ENCODE peak calls at places on chromosome 17, in ten cellular contexts. One of them, this sample, is unnamed.

GRCh38 chr17:37833237-37833859 is 88.5 kb upstream of the HNF1B start:
- DNase-seq in AG10803: no peak
- DNase-seq in NCI-H2227 treated with DMSO at 0.1 percent for 48 hours: no peak
- DNase-seq in HTR-8/SVneo: no peak
- DNase-seq in colonic mucosa: no peak
- DNase-seq in EL: no peak
- DNase-seq in foreskin fibroblast: no peak
- DNase-seq in activated T-cell treated with anti-CD3 and anti-CD28 coated beads for 1 hour: no peak
- DNase-seq in esophagus squamous epithelium: no peak
- DNase-seq in dermis microvascular lymphatic vessel endothelial cell: no peak
- DNase-seq in this sample: no peak

GRCh38 chr17:82089723-82090548 is 8.1 kb downstream of the FASN start:
- DNase-seq in AG10803: no peak
- DNase-seq in EL: no peak
- DNase-seq in NCI-H2227 treated with DMSO at 0.1 percent for 48 hours: no peak
- DNase-seq in dermis microvascular lymphatic vessel endothelial cell: no peak
- DNase-seq in foreskin fibroblast: no peak
- DNase-seq in HTR-8/SVneo: no peak
- DNase-seq in activated T-cell treated with anti-CD3 and anti-CD28 coated beads for 1 hour: no peak
- DNase-seq in colonic mucosa: no peak
- DNase-seq in esophagus squamous epithelium: no peak
- DNase-seq in this sample: no peak

GRCh38 chr17:82400206-82400605 is 17.9 kb upstream of the HEXD start:
- DNase-seq in foreskin fibroblast: no peak
- DNase-seq in colonic mucosa: no peak
- DNase-seq in AG10803: peak
- DNase-seq in activated T-cell treated with anti-CD3 and anti-CD28 coated beads for 1 hour: no peak
- DNase-seq in NCI-H2227 treated with DMSO at 0.1 percent for 48 hours: no peak
- DNase-seq in EL: no peak
- DNase-seq in HTR-8/SVneo: no peak
- DNase-seq in esophagus squamous epithelium: no peak
- DNase-seq in dermis microvascular lymphatic vessel endothelial cell: no peak
- DNase-seq in this sample: no peak

GRCh38 chr17:61543786-61544415 is 47.1 kb downstream of the NACA2 start:
- DNase-seq in NCI-H2227 treated with DMSO at 0.1 percent for 48 hours: no peak
- DNase-seq in foreskin fibroblast: no peak
- DNase-seq in activated T-cell treated with anti-CD3 and anti-CD28 coated beads for 1 hour: no peak
- DNase-seq in colonic mucosa: no peak
- DNase-seq in esophagus squamous epithelium: no peak
- DNase-seq in EL: no peak
- DNase-seq in dermis microvascular lymphatic vessel endothelial cell: no peak
- DNase-seq in HTR-8/SVneo: no peak
- DNase-seq in AG10803: no peak
- DNase-seq in this sample: no peak

GRCh38 chr17:34312080-34312479 is 7.2 kb upstream of the CCL8 start:
- DNase-seq in dermis microvascular lymphatic vessel endothelial cell: no peak
- DNase-seq in NCI-H2227 treated with DMSO at 0.1 percent for 48 hours: no peak
- DNase-seq in AG10803: peak
- DNase-seq in EL: peak
- DNase-seq in colonic mucosa: no peak
- DNase-seq in activated T-cell treated with anti-CD3 and anti-CD28 coated beads for 1 hour: no peak
- DNase-seq in HTR-8/SVneo: no peak
- DNase-seq in foreskin fibroblast: peak
- DNase-seq in esophagus squamous epithelium: no peak
- DNase-seq in this sample: peak

GRCh38 chr17:75896360-75897075 is at the start of gene TRIM65:
- DNase-seq in dermis microvascular lymphatic vessel endothelial cell: peak
- DNase-seq in NCI-H2227 treated with DMSO at 0.1 percent for 48 hours: no peak
- DNase-seq in activated T-cell treated with anti-CD3 and anti-CD28 coated beads for 1 hour: peak
- DNase-seq in esophagus squamous epithelium: no peak
- DNase-seq in AG10803: peak
- DNase-seq in colonic mucosa: peak
- DNase-seq in HTR-8/SVneo: peak
- DNase-seq in EL: peak
- DNase-seq in foreskin fibroblast: peak
- DNase-seq in this sample: peak

GRCh38 chr17:57612202-57613071 is 132.7 kb downstream of the CCDC182 start:
- DNase-seq in dermis microvascular lymphatic vessel endothelial cell: peak
- DNase-seq in AG10803: no peak
- DNase-seq in activated T-cell treated with anti-CD3 and anti-CD28 coated beads for 1 hour: no peak
- DNase-seq in NCI-H2227 treated with DMSO at 0.1 percent for 48 hours: peak
- DNase-seq in esophagus squamous epithelium: no peak
- DNase-seq in colonic mucosa: no peak
- DNase-seq in EL: no peak
- DNase-seq in foreskin fibroblast: no peak
- DNase-seq in HTR-8/SVneo: no peak
- DNase-seq in this sample: no peak

GRCh38 chr17:49995055-49995738 is at the start of gene DLX3:
- DNase-seq in dermis microvascular lymphatic vessel endothelial cell: peak
- DNase-seq in activated T-cell treated with anti-CD3 and anti-CD28 coated beads for 1 hour: no peak
- DNase-seq in colonic mucosa: peak
- DNase-seq in HTR-8/SVneo: no peak
- DNase-seq in esophagus squamous epithelium: no peak
- DNase-seq in EL: peak
- DNase-seq in foreskin fibroblast: peak
- DNase-seq in NCI-H2227 treated with DMSO at 0.1 percent for 48 hours: peak
- DNase-seq in AG10803: peak
- DNase-seq in this sample: peak

GRCh38 chr17:79482719-79483118 is 128.1 kb downstream of the RBFOX3 start:
- DNase-seq in dermis microvascular lymphatic vessel endothelial cell: no peak
- DNase-seq in activated T-cell treated with anti-CD3 and anti-CD28 coated beads for 1 hour: no peak
- DNase-seq in NCI-H2227 treated with DMSO at 0.1 percent for 48 hours: no peak
- DNase-seq in foreskin fibroblast: no peak
- DNase-seq in HTR-8/SVneo: no peak
- DNase-seq in AG10803: no peak
- DNase-seq in esophagus squamous epithelium: no peak
- DNase-seq in EL: no peak
- DNase-seq in colonic mucosa: no peak
- DNase-seq in this sample: no peak

GRCh38 chr17:75720656-75721462 is at the start of gene ITGB4:
- DNase-seq in dermis microvascular lymphatic vessel endothelial cell: no peak
- DNase-seq in colonic mucosa: peak
- DNase-seq in EL: peak
- DNase-seq in activated T-cell treated with anti-CD3 and anti-CD28 coated beads for 1 hour: peak
- DNase-seq in AG10803: no peak
- DNase-seq in HTR-8/SVneo: peak
- DNase-seq in NCI-H2227 treated with DMSO at 0.1 percent for 48 hours: no peak
- DNase-seq in foreskin fibroblast: peak
- DNase-seq in esophagus squamous epithelium: no peak
- DNase-seq in this sample: peak

GRCh38 chr17:37116802-37117201 is 168.0 kb downstream of the AATF start:
- DNase-seq in dermis microvascular lymphatic vessel endothelial cell: no peak
- DNase-seq in HTR-8/SVneo: no peak
- DNase-seq in NCI-H2227 treated with DMSO at 0.1 percent for 48 hours: peak
- DNase-seq in colonic mucosa: no peak
- DNase-seq in AG10803: no peak
- DNase-seq in foreskin fibroblast: no peak
- DNase-seq in esophagus squamous epithelium: no peak
- DNase-seq in activated T-cell treated with anti-CD3 and anti-CD28 coated beads for 1 hour: no peak
- DNase-seq in EL: no peak
- DNase-seq in this sample: no peak

GRCh38 chr17:57671546-57672204 is 73.4 kb downstream of the CCDC182 start:
- DNase-seq in AG10803: peak
- DNase-seq in EL: peak
- DNase-seq in foreskin fibroblast: peak
- DNase-seq in dermis microvascular lymphatic vessel endothelial cell: peak
- DNase-seq in colonic mucosa: peak
- DNase-seq in NCI-H2227 treated with DMSO at 0.1 percent for 48 hours: peak
- DNase-seq in esophagus squamous epithelium: no peak
- DNase-seq in HTR-8/SVneo: peak
- DNase-seq in activated T-cell treated with anti-CD3 and anti-CD28 coated beads for 1 hour: peak
- DNase-seq in this sample: peak

GRCh38 chr17:55576237-55576998 is 65.2 kb upstream of the SMIM36 start:
- DNase-seq in dermis microvascular lymphatic vessel endothelial cell: no peak
- DNase-seq in HTR-8/SVneo: peak
- DNase-seq in activated T-cell treated with anti-CD3 and anti-CD28 coated beads for 1 hour: no peak
- DNase-seq in NCI-H2227 treated with DMSO at 0.1 percent for 48 hours: peak
- DNase-seq in AG10803: peak
- DNase-seq in esophagus squamous epithelium: no peak
- DNase-seq in colonic mucosa: no peak
- DNase-seq in EL: peak
- DNase-seq in foreskin fibroblast: peak
- DNase-seq in this sample: peak

GRCh38 chr17:82008941-82009405 is 13.7 kb downstream of the CENPX start:
- DNase-seq in HTR-8/SVneo: no peak
- DNase-seq in AG10803: no peak
- DNase-seq in esophagus squamous epithelium: no peak
- DNase-seq in EL: no peak
- DNase-seq in NCI-H2227 treated with DMSO at 0.1 percent for 48 hours: no peak
- DNase-seq in colonic mucosa: no peak
- DNase-seq in activated T-cell treated with anti-CD3 and anti-CD28 coated beads for 1 hour: no peak
- DNase-seq in foreskin fibroblast: no peak
- DNase-seq in dermis microvascular lymphatic vessel endothelial cell: no peak
- DNase-seq in this sample: no peak

GRCh38 chr17:77491921-77492445 is 351.2 kb downstream of the SEC14L1 start:
- DNase-seq in activated T-cell treated with anti-CD3 and anti-CD28 coated beads for 1 hour: no peak
- DNase-seq in NCI-H2227 treated with DMSO at 0.1 percent for 48 hours: no peak
- DNase-seq in AG10803: no peak
- DNase-seq in EL: no peak
- DNase-seq in esophagus squamous epithelium: no peak
- DNase-seq in foreskin fibroblast: no peak
- DNase-seq in dermis microvascular lymphatic vessel endothelial cell: no peak
- DNase-seq in HTR-8/SVneo: no peak
- DNase-seq in colonic mucosa: no peak
- DNase-seq in this sample: no peak

GRCh38 chr17:28188841-28189263 is 130.1 kb upstream of the TMEM97 start:
- DNase-seq in colonic mucosa: no peak
- DNase-seq in dermis microvascular lymphatic vessel endothelial cell: no peak
- DNase-seq in AG10803: peak
- DNase-seq in HTR-8/SVneo: no peak
- DNase-seq in EL: no peak
- DNase-seq in foreskin fibroblast: peak
- DNase-seq in NCI-H2227 treated with DMSO at 0.1 percent for 48 hours: no peak
- DNase-seq in activated T-cell treated with anti-CD3 and anti-CD28 coated beads for 1 hour: no peak
- DNase-seq in esophagus squamous epithelium: no peak
- DNase-seq in this sample: no peak

GRCh38 chr17:67290244-67290993 is 45.4 kb upstream of the HELZ start:
- DNase-seq in EL: no peak
- DNase-seq in HTR-8/SVneo: no peak
- DNase-seq in NCI-H2227 treated with DMSO at 0.1 percent for 48 hours: no peak
- DNase-seq in colonic mucosa: no peak
- DNase-seq in AG10803: no peak
- DNase-seq in dermis microvascular lymphatic vessel endothelial cell: no peak
- DNase-seq in foreskin fibroblast: no peak
- DNase-seq in activated T-cell treated with anti-CD3 and anti-CD28 coated beads for 1 hour: no peak
- DNase-seq in esophagus squamous epithelium: no peak
- DNase-seq in this sample: no peak

GRCh38 chr17:27570578-27570914 is 60.4 kb upstream of the LGALS9 start:
- DNase-seq in HTR-8/SVneo: no peak
- DNase-seq in AG10803: no peak
- DNase-seq in esophagus squamous epithelium: no peak
- DNase-seq in dermis microvascular lymphatic vessel endothelial cell: no peak
- DNase-seq in foreskin fibroblast: no peak
- DNase-seq in activated T-cell treated with anti-CD3 and anti-CD28 coated beads for 1 hour: no peak
- DNase-seq in NCI-H2227 treated with DMSO at 0.1 percent for 48 hours: no peak
- DNase-seq in colonic mucosa: no peak
- DNase-seq in EL: no peak
- DNase-seq in this sample: no peak

GRCh38 chr17:79233916-79234551 is 159.4 kb downstream of the ENGASE start:
- DNase-seq in EL: no peak
- DNase-seq in AG10803: no peak
- DNase-seq in colonic mucosa: no peak
- DNase-seq in activated T-cell treated with anti-CD3 and anti-CD28 coated beads for 1 hour: no peak
- DNase-seq in NCI-H2227 treated with DMSO at 0.1 percent for 48 hours: no peak
- DNase-seq in foreskin fibroblast: no peak
- DNase-seq in dermis microvascular lymphatic vessel endothelial cell: no peak
- DNase-seq in esophagus squamous epithelium: no peak
- DNase-seq in HTR-8/SVneo: no peak
- DNase-seq in this sample: no peak

GRCh38 chr17:32156656-32157055 is 14.4 kb downstream of the RHOT1 start:
- DNase-seq in colonic mucosa: no peak
- DNase-seq in dermis microvascular lymphatic vessel endothelial cell: no peak
- DNase-seq in HTR-8/SVneo: no peak
- DNase-seq in foreskin fibroblast: no peak
- DNase-seq in activated T-cell treated with anti-CD3 and anti-CD28 coated beads for 1 hour: no peak
- DNase-seq in AG10803: no peak
- DNase-seq in EL: no peak
- DNase-seq in esophagus squamous epithelium: no peak
- DNase-seq in NCI-H2227 treated with DMSO at 0.1 percent for 48 hours: no peak
- DNase-seq in this sample: no peak

GRCh38 chr17:76909971-76910760 is 42.0 kb downstream of the MGAT5B start:
- DNase-seq in activated T-cell treated with anti-CD3 and anti-CD28 coated beads for 1 hour: peak
- DNase-seq in foreskin fibroblast: peak
- DNase-seq in dermis microvascular lymphatic vessel endothelial cell: peak
- DNase-seq in HTR-8/SVneo: peak
- DNase-seq in EL: peak
- DNase-seq in NCI-H2227 treated with DMSO at 0.1 percent for 48 hours: no peak
- DNase-seq in colonic mucosa: peak
- DNase-seq in AG10803: peak
- DNase-seq in esophagus squamous epithelium: no peak
- DNase-seq in this sample: peak